ENCODE peak calls at places on chromosomes 1 and 21, in six cellular contexts. D, H, F, O, P and U are unnamed samples.
A peak's percentile ranks its signal among the peaks of the same experiment; 100 is the strongest.

GRCh38 chr1:173444757-173445156 is 32.4 kb upstream of the PRDX6 start:
- DNase-seq in H (no peak), D (no peak), F (no peak), P (no peak), O (no peak), U (no peak)

GRCh38 chr21:19855522-19855921 is 1142.7 kb upstream of the NCAM2 start:
- DNase-seq in O (no peak), P (no peak), H (no peak), F (peak; percentile 55), D (no peak), U (no peak)

GRCh38 chr1:231803353-231803752 is 176.8 kb downstream of the DISC1 start:
- DNase-seq in F (no peak), D (no peak), P (no peak), O (no peak), H (no peak), U (no peak)

GRCh38 chr21:27268290-27268689 is 301.4 kb upstream of the ADAMTS5 start:
- DNase-seq in D (no peak), H (no peak), F (no peak), O (no peak), P (no peak), U (no peak)

GRCh38 chr21:44304846-44305245 is 5.0 kb downstream of the PFKL start:
- DNase-seq in H (peak; percentile 61), O (peak; percentile 50), P (no peak), D (peak; percentile 42), F (no peak), U (no peak)

GRCh38 chr1:6130036-6130435 is 50.1 kb downstream of the CHD5 start:
- DNase-seq in O (no peak), P (no peak), F (peak; percentile 49), D (no peak), H (no peak), U (peak; percentile 47)

GRCh38 chr1:162230096-162230495 is 146.6 kb downstream of the SPATA46 start:
- DNase-seq in P (no peak), D (no peak), O (no peak), H (peak; percentile 98), F (no peak), U (no peak)

GRCh38 chr1:172971241-172971640 is 79.5 kb downstream of the TNFSF18 start:
- DNase-seq in P (peak; percentile 62), O (no peak), H (no peak), D (no peak), F (no peak), U (no peak)

GRCh38 chr1:84884671-84885389 is 8.2 kb downstream of the LPAR3 start:
- DNase-seq in H (no peak), D (no peak), O (peak; percentile 5), P (no peak), F (no peak), U (no peak)

GRCh38 chr21:35294231-35294898 is 245.3 kb upstream of the RUNX1 start:
- DNase-seq in H (no peak), P (peak; percentile 90), F (no peak), O (peak; percentile 79), D (no peak), U (no peak)

GRCh38 chr1:167936930-167937708 is at the start of gene MPC2:
- DNase-seq in D (peak; percentile 73), F (peak; percentile 94), P (peak; percentile 65), O (peak; percentile 82), H (peak; percentile 82), U (peak; percentile 73)

GRCh38 chr1:169779970-169780369 is 14.7 kb downstream of the METTL18 start:
- DNase-seq in F (no peak), O (no peak), H (no peak), D (no peak), P (no peak), U (no peak)

GRCh38 chr1:119448112-119448511 is 33.2 kb downstream of the HSD3B2 start:
- DNase-seq in H (no peak), F (no peak), O (no peak), D (no peak), P (no peak), U (no peak)

GRCh38 chr21:26587621-26588260 is 14.7 kb upstream of the CYYR1 start:
- DNase-seq in D (no peak), P (no peak), H (peak; percentile 58), O (no peak), F (no peak), U (no peak)

GRCh38 chr1:197619008-197619640 is 156.2 kb downstream of the DENND1B start:
- DNase-seq in F (no peak), P (no peak), D (no peak), H (peak; percentile 30), O (no peak), U (no peak)

GRCh38 chr1:10516925-10517676 is 42.4 kb downstream of the PEX14 start:
- DNase-seq in F (no peak), P (no peak), O (no peak), D (no peak), H (no peak), U (no peak)

GRCh38 chr21:41705546-41706262 is 61.1 kb downstream of the RIPK4 start:
- DNase-seq in H (no peak), P (no peak), D (no peak), F (no peak), O (no peak), U (no peak)

GRCh38 chr1:43329995-43330751 is 7.4 kb upstream of the MPL start:
- DNase-seq in H (peak; percentile 84), P (no peak), F (peak; percentile 84), D (peak; percentile 42), O (no peak), U (no peak)

GRCh38 chr1:236687273-236687672 is 974 bp downstream of the ACTN2 start:
- DNase-seq in O (no peak), H (no peak), D (no peak), F (no peak), P (no peak), U (no peak)

GRCh38 chr1:31848381-31848897 is 32.6 kb upstream of the SPOCD1 start:
- DNase-seq in D (no peak), F (peak; percentile 82), P (no peak), H (no peak), O (no peak), U (no peak)

GRCh38 chr1:245765241-245766000 is 610.6 kb downstream of the KIF26B start:
- DNase-seq in D (no peak), O (no peak), P (no peak), H (no peak), F (no peak), U (no peak)

GRCh38 chr1:26949926-26950319 is 10.3 kb downstream of the KDF1 start:
- DNase-seq in D (no peak), P (no peak), F (peak; percentile 58), H (no peak), O (no peak), U (no peak)

GRCh38 chr1:176896216-176896615 is 268.3 kb downstream of the ASTN1 start:
- DNase-seq in O (no peak), D (no peak), H (no peak), F (no peak), P (no peak), U (no peak)

GRCh38 chr1:42680921-42681683 is 1.1 kb upstream of the YBX1 start:
- DNase-seq in D (no peak), F (no peak), H (peak; percentile 38), O (peak; percentile 26), P (no peak), U (no peak)

GRCh38 chr1:226618380-226618779 is 69.8 kb downstream of the STUM start:
- DNase-seq in F (peak; percentile 25), P (no peak), H (no peak), D (peak; percentile 6), O (no peak), U (no peak)

GRCh38 chr1:30444850-30445249 is 278.5 kb downstream of the MATN1 start:
- DNase-seq in O (no peak), P (no peak), D (no peak), H (peak; percentile 18), F (no peak), U (no peak)

GRCh38 chr21:39972471-39972870 is 105.2 kb downstream of the PCP4 start:
- DNase-seq in H (no peak), P (no peak), F (no peak), D (no peak), O (no peak), U (no peak)

GRCh38 chr1:77533660-77534295 is 148.7 kb downstream of the ZZZ3 start:
- DNase-seq in O (peak; percentile 47), D (peak; percentile 47), P (peak; percentile 27), F (peak; percentile 82), H (peak; percentile 74), U (no peak)

GRCh38 chr1:77532641-77533040 is 149.8 kb downstream of the ZZZ3 start:
- DNase-seq in F (no peak), H (no peak), D (no peak), O (no peak), P (no peak), U (no peak)

GRCh38 chr1:77538956-77539509 is 143.4 kb downstream of the ZZZ3 start:
- DNase-seq in H (no peak), O (no peak), F (no peak), D (peak; percentile 56), P (no peak), U (peak; percentile 60)

GRCh38 chr1:77536813-77537212 is 145.6 kb downstream of the ZZZ3 start:
- DNase-seq in D (no peak), O (no peak), P (no peak), H (peak; percentile 48), F (no peak), U (no peak)

GRCh38 chr1:77534456-77534855 is 148.0 kb downstream of the ZZZ3 start:
- DNase-seq in P (no peak), O (no peak), F (no peak), D (no peak), H (no peak), U (no peak)
- H3K27ac ChIP-seq in P (no peak overlapping the region), O (no peak overlapping the region), F (no peak overlapping the region), D (no peak overlapping the region), H (no peak overlapping the region), U (no peak overlapping the region)

DNA sequence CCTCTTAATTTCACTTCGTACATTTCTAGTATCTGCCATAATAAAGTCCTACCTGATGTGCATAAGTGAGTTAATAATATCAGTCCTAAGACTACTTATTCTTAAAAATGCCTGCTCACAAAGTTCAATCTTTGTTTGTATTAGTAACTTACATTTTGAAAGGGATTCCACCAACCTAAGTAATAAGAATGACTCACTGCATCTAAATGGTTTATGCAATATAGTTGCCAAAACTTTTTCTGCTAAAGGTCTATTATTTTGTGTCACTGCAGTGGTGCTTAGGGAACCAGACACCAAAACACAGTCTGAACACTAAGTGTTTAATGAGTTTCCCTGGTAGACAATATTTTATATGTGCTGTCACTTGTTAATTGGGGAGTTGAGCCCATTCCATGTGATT is 1.8 kb downstream of the ZNF669 start:
- DNase-seq in O (no peak), H (no peak), P (no peak), F (no peak), D (no peak), U (no peak)
- H3K9me3 ChIP-seq in O (no peaks in the 10 kb centered on the region), H (peaks cover 39% of the 10 kb centered on the region), P (no peaks in the 10 kb centered on the region), F (peaks cover 63% of the 10 kb centered on the region), D (no peaks in the 10 kb centered on the region), U (peaks cover 9% of the 10 kb centered on the region)

GRCh38 chr1:36918604-36919003 is 115.7 kb downstream of the GRIK3 start:
- DNase-seq in D (no peak), H (no peak), P (no peak), O (no peak), F (no peak), U (no peak)
- H3K4me1 ChIP-seq in D (no peaks in the 10 kb centered on the region), H (no peaks in the 10 kb centered on the region), P (no peaks in the 10 kb centered on the region), O (no peaks in the 10 kb centered on the region), F (no peaks in the 10 kb centered on the region), U (no peaks in the 10 kb centered on the region)

DNA sequence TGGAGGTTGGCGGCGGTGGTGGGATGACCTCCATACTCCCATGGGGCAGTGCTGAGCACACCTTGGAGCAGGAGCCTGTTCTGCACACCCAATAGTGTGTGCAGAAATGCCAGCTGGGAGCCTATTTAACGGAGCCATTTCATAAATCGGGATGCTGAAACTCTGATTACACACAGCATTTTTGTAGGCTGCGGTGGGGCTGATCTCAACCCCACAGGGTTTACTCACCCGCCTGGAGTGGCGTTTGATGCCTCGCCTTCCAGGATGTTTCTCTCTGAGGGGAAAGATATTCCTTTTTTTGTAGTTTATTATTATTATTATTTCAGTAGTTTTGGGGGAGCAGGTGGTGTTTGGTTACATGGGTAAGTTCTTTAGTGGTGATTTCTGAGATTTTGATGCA is 82.6 kb upstream of the WDR26 start:
- DNase-seq in P (no peak), D (no peak), H (no peak), O (no peak), F (no peak), U (no peak)
- H3K27ac ChIP-seq in P (no peak overlapping the region), D (no peak overlapping the region), H (no peak overlapping the region), O (no peak overlapping the region), F (no peak overlapping the region), U (no peak overlapping the region)